ENCODE peak calls at places on chromosomes 11 and 22, in nine cellular contexts. G is HS-5, W is HCT116, S is T follicular helper cell, K is KBM-7, C is neural crest cell, P is retinal pigment epithelial cell, U is choroid plexus epithelial cell, B is Peyer's patch. J is an unnamed sample.

GRCh38 chr22:37665487-37665886 is 7.0 kb downstream of the PDXP start:
- DNase-seq in G (no peak), W (no peak), S (no peak), K (no peak), C (no peak), P (no peak), U (no peak), B (no peak), J (no peak)

GRCh38 chr11:118001494-118001971 is 15.3 kb downstream of the IL10RA start:
- DNase-seq in G (no peak), W (no peak), S (no peak), K (no peak), C (no peak), P (no peak), U (no peak), B (no peak), J (no peak)

GRCh38 chr22:35648066-35649025 is at the start of gene APOL6:
- DNase-seq in G (no peak), W (no peak), S (peak), K (peak), C (no peak), P (no peak), U (peak), B (peak), J (peak)

GRCh38 chr11:12377106-12377823 is at the start of gene PARVA:
- DNase-seq in G (peak), W (peak), S (no peak), K (no peak), C (peak), P (peak), U (peak), B (peak), J (no peak)

GRCh38 chr22:21642584-21643448 is 714 bp downstream of the SDF2L1 start:
- DNase-seq in G (no peak), W (no peak), S (no peak), K (peak), C (peak), P (no peak), U (peak), B (peak), J (no peak)

GRCh38 chr11:3382613-3383275 is 3.8 kb upstream of the ZNF195 start:
- DNase-seq in G (no peak), W (no peak), S (no peak), K (no peak), C (no peak), P (no peak), U (no peak), B (no peak), J (no peak)

GRCh38 chr11:31802990-31803812 is 7.9 kb downstream of the PAX6 start:
- DNase-seq in G (no peak), W (no peak), S (no peak), K (no peak), C (peak), P (no peak), U (no peak), B (no peak), J (no peak)

GRCh38 chr11:97140885-97141494 is 751.2 kb downstream of the JRKL start:
- DNase-seq in G (no peak), W (no peak), S (no peak), K (peak), C (no peak), P (no peak), U (peak), B (no peak), J (no peak)

GRCh38 chr22:19287076-19287724 is 4.3 kb downstream of the CLTCL1 start:
- DNase-seq in G (no peak), W (no peak), S (no peak), K (no peak), C (no peak), P (no peak), U (peak), B (no peak), J (peak)

GRCh38 chr11:109884501-109884900 is 208.7 kb upstream of the ZC3H12C start:
- DNase-seq in G (no peak), W (no peak), S (no peak), K (no peak), C (no peak), P (no peak), U (no peak), B (no peak), J (no peak)

GRCh38 chr11:9789919-9790318 is 126.0 kb downstream of the SWAP70 start:
- DNase-seq in G (no peak), W (no peak), S (no peak), K (no peak), C (no peak), P (no peak), U (no peak), B (no peak), J (no peak)

GRCh38 chr22:42646569-42647525 is 2.3 kb downstream of the CYB5R3 start:
- DNase-seq in G (no peak), W (no peak), S (no peak), K (peak), C (no peak), P (no peak), U (no peak), B (peak), J (no peak)

GRCh38 chr22:20446383-20446970 is 8.9 kb upstream of the SCARF2 start:
- DNase-seq in G (no peak), W (no peak), S (no peak), K (no peak), C (no peak), P (no peak), U (no peak), B (no peak), J (no peak)

GRCh38 chr22:17411213-17411612 is 42.0 kb downstream of the CECR2 start:
- DNase-seq in G (no peak), W (no peak), S (no peak), K (no peak), C (no peak), P (no peak), U (peak), B (no peak), J (no peak)

GRCh38 chr11:64744544-64745218 is 739 bp upstream of the RASGRP2 start:
- DNase-seq in G (no peak), W (no peak), S (no peak), K (no peak), C (no peak), P (no peak), U (no peak), B (no peak), J (no peak)

GRCh38 chr22:43975041-43975440 is 19.8 kb downstream of the SAMM50 start:
- DNase-seq in G (no peak), W (no peak), S (no peak), K (no peak), C (no peak), P (no peak), U (no peak), B (no peak), J (no peak)

GRCh38 chr11:19646921-19647320 is 65.7 kb upstream of the NAV2 start:
- DNase-seq in G (no peak), W (no peak), S (no peak), K (no peak), C (no peak), P (no peak), U (peak), B (peak), J (peak)

GRCh38 chr11:830295-831131 is 2.2 kb upstream of the CD151 start:
- DNase-seq in G (no peak), W (no peak), S (peak), K (no peak), C (peak), P (peak), U (peak), B (peak), J (no peak)

GRCh38 chr11:39541945-39542351 is 1917.5 kb downstream of the LRRC4C start:
- DNase-seq in G (no peak), W (no peak), S (no peak), K (no peak), C (no peak), P (no peak), U (no peak), B (no peak), J (no peak)